ENCODE peak calls at places on chromosome 7, in nine cellular contexts. B, H, G, Q, R, W, A, E and Y are unnamed samples.

GRCh38 chr7:131327049-131327625 is 539 bp upstream of the MKLN1 start:
- DNase-seq in H (peak), Q (no peak), R (no peak), B (no peak), E (peak), G (peak), A (no peak), W (no peak), Y (no peak)

GRCh38 chr7:158251061-158251965 is 336.3 kb downstream of the PTPRN2 start:
- DNase-seq in E (no peak), W (no peak), A (no peak), R (no peak), H (no peak), G (no peak), B (no peak), Q (no peak), Y (no peak)

GRCh38 chr7:22154130-22154529 is 202.8 kb downstream of the RAPGEF5 start:
- DNase-seq in Q (no peak), E (no peak), G (peak), W (no peak), B (no peak), R (peak), H (no peak), A (no peak), Y (no peak)

GRCh38 chr7:112495820-112496462 is 15.2 kb downstream of the LSMEM1 start:
- DNase-seq in B (no peak), R (peak), G (no peak), H (peak), E (no peak), Q (peak), A (no peak), W (no peak), Y (peak)

GRCh38 chr7:99252166-99252895 is 20.3 kb upstream of the MYH16 start:
- DNase-seq in Q (no peak), A (no peak), B (no peak), R (no peak), E (no peak), W (no peak), G (no peak), H (no peak), Y (no peak)

GRCh38 chr7:68295386-68295785 is 1298.8 kb downstream of the TYW1 start:
- DNase-seq in G (no peak), E (no peak), Q (no peak), R (no peak), H (no peak), A (no peak), B (no peak), W (no peak), Y (no peak)

GRCh38 chr7:80294321-80294720 is 159.7 kb downstream of the GNAI1 start:
- DNase-seq in R (no peak), E (no peak), G (no peak), H (peak), A (no peak), W (no peak), B (no peak), Q (no peak), Y (no peak)

GRCh38 chr7:38020134-38020533 is 99.7 kb downstream of the EPDR1 start:
- DNase-seq in W (no peak), H (no peak), Q (no peak), R (no peak), E (no peak), A (no peak), G (no peak), B (no peak), Y (no peak)

GRCh38 chr7:6640246-6640721 is 3.2 kb downstream of the ZNF316 start:
- DNase-seq in Q (no peak), E (no peak), G (peak), R (no peak), W (peak), A (no peak), H (peak), B (no peak), Y (no peak)

GRCh38 chr7:78176186-78176585 is 377.6 kb downstream of the PHTF2 start:
- DNase-seq in E (no peak), W (no peak), B (no peak), Q (no peak), H (peak), A (no peak), R (no peak), G (no peak), Y (no peak)

GRCh38 chr7:7651479-7651878 is 10.9 kb downstream of the UMAD1 start:
- DNase-seq in W (no peak), B (no peak), R (no peak), H (no peak), A (no peak), Q (no peak), G (no peak), E (no peak), Y (no peak)

GRCh38 chr7:6637544-6638229 is 569 bp downstream of the ZNF316 start:
- DNase-seq in A (peak), G (no peak), W (peak), Q (peak), R (no peak), E (peak), H (peak), B (peak), Y (peak)

GRCh38 chr7:100465702-100466311 is 1.7 kb upstream of the SPACDR start:
- DNase-seq in A (no peak), Q (peak), H (peak), G (no peak), W (no peak), R (peak), E (peak), B (peak), Y (no peak)

GRCh38 chr7:46257766-46258448 is 336.8 kb upstream of the IGFBP3 start:
- DNase-seq in A (no peak), R (no peak), E (no peak), Q (no peak), H (peak), G (no peak), W (no peak), B (no peak), Y (no peak)

GRCh38 chr7:140778568-140778967 is 82.1 kb downstream of the NDUFB2 start:
- DNase-seq in A (no peak), W (no peak), B (no peak), H (no peak), Q (no peak), G (no peak), R (no peak), E (no peak), Y (no peak)